ENCODE peak calls at places on chromosomes 12 and 14, in seven cellular contexts. D is psoas muscle, R is colonic mucosa, Q is fibroblast of mammary gland, X is mucosa of descending colon, V is GM12865, K is tibial nerve. W is an unnamed sample.

GRCh38 chr14:65255583-65256443 is 153.5 kb upstream of the MAX start:
- DNase-seq in K (no peak), R (peak; percentile 94), V (peak; percentile 14), Q (no peak), D (no peak), X (peak; percentile 85), W (peak; percentile 86)

GRCh38 chr12:64470507-64470906 is 18.6 kb downstream of the TBK1 start:
- DNase-seq in V (no peak), R (no peak), K (no peak), X (no peak), Q (no peak), D (no peak), W (no peak)

GRCh38 chr12:76029982-76030377 is 1.6 kb downstream of the PHLDA1 start:
- DNase-seq in K (no peak), X (peak; percentile 39), D (peak; percentile 19), V (no peak), Q (peak; percentile 51), R (no peak), W (no peak)

GRCh38 chr12:46722737-46723136 is 103.1 kb downstream of the SLC38A4 start:
- DNase-seq in Q (peak; percentile 75), X (no peak), K (no peak), D (no peak), V (no peak), R (no peak), W (no peak)

GRCh38 chr12:106682594-106683234 is 91.8 kb upstream of the RIC8B start:
- DNase-seq in V (peak; percentile 56), D (no peak), R (no peak), K (no peak), X (no peak), Q (peak; percentile 44), W (no peak)

GRCh38 chr12:9673404-9674225 is 4.1 kb downstream of the CLEC2D start:
- DNase-seq in X (peak; percentile 52), R (peak; percentile 34), V (peak; percentile 83), D (peak; percentile 42), Q (peak; percentile 93), K (no peak), W (no peak)

GRCh38 chr12:21774358-21775129 is at the start of gene KCNJ8:
- DNase-seq in X (peak; percentile 37), K (peak; percentile 33), D (peak; percentile 76), R (no peak), V (no peak), Q (peak; percentile 71), W (peak; percentile 58)

GRCh38 chr14:89672636-89673279 is 255.7 kb upstream of the FOXN3 start:
- DNase-seq in X (peak; percentile 66), K (peak; percentile 25), D (no peak), Q (no peak), V (no peak), R (peak; percentile 83), W (peak; percentile 56)

GRCh38 chr12:50058743-50059312 is 1.4 kb downstream of the ASIC1 start:
- DNase-seq in K (no peak), Q (no peak), V (no peak), R (no peak), D (no peak), X (no peak), W (no peak)

GRCh38 chr14:52067873-52068740 is 752 bp downstream of the NID2 start:
- DNase-seq in X (peak; percentile 59), K (no peak), Q (peak; percentile 39), R (peak; percentile 62), D (peak; percentile 32), V (peak; percentile 9), W (peak; percentile 60)

GRCh38 chr14:105336477-105337287 is 22.1 kb downstream of the PACS2 start:
- DNase-seq in D (no peak), X (no peak), R (no peak), K (no peak), Q (no peak), V (no peak), W (no peak)

GRCh38 chr14:105335735-105336476 is 21.4 kb downstream of the PACS2 start:
- DNase-seq in X (no peak), Q (no peak), V (no peak), R (no peak), K (no peak), D (no peak), W (no peak)

GRCh38 chr14:105333613-105334364 is 19.2 kb downstream of the PACS2 start:
- DNase-seq in V (no peak), Q (no peak), X (no peak), R (no peak), D (no peak), K (no peak), W (no peak)

GRCh38 chr14:105333020-105333490 is 18.5 kb downstream of the PACS2 start:
- DNase-seq in Q (no peak), K (no peak), X (no peak), R (no peak), D (no peak), V (no peak), W (no peak)

DNA sequence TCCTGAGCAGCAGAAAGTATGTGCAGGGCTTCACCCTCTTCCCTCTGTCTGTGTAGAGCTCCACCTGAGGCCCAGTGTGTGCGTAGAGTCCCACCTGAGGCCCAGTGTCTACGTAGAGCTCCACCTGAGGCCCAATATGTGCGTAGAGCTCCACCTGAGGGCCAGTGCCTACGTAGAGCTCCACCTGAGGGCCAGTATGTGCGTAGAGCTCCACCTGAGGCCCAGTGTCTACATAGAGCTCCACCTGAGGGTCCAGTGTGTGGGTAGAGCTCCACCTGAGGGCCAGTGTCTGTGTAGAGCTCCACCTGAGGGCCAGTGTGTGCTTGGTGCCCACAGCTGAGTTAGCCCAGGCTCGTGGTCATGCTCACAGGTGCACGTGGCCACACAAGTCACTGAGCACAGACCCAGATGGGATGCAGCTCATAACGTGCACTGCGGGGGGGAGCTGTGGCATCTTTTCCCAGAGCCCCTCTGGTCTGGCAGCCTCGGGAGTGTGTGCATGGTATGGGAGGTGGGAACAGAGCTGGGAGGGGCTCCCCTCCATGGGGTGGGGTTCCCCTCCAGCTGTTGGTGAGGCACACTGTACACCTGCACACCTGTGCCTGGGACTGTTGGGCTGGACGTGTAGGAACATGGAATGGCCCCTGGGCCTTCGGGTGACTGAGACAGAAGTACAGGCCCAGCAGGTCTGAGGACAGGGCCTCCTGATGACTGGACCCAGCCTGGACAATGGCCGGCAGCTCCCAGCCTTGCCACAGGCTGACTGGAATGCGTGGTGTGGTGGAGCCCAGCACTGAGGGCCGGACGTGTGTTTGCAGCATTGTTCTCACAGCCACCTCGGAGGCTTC is 20.1 kb downstream of the PACS2 start:
- DNase-seq in X (no peak), K (no peak), Q (no peak), D (no peak), R (no peak), V (no peak), W (no peak)
- TF ChIP-seq CTCF in X (no peak), K (no peak), Q (no peak), D (no peak), R (no peak), V (no peak), W (no peak)

GRCh38 chr12:48863296-48863695 is 2.4 kb downstream of the RND1 start:
- DNase-seq in R (no peak), Q (no peak), D (no peak), K (no peak), X (no peak), V (no peak), W (no peak)

GRCh38 chr12:48865141-48865440 is 579 bp downstream of the RND1 start:
- DNase-seq in X (no peak), R (no peak), D (no peak), Q (no peak), K (no peak), V (no peak), W (no peak)

GRCh38 chr12:48868446-48868845 is 2.8 kb upstream of the RND1 start:
- DNase-seq in K (no peak), X (no peak), D (no peak), R (no peak), V (no peak), Q (no peak), W (no peak)

GRCh38 chr12:48862691-48863090 is 3.0 kb downstream of the RND1 start:
- DNase-seq in D (no peak), R (no peak), K (no peak), X (no peak), V (no peak), Q (no peak), W (no peak)

DNA sequence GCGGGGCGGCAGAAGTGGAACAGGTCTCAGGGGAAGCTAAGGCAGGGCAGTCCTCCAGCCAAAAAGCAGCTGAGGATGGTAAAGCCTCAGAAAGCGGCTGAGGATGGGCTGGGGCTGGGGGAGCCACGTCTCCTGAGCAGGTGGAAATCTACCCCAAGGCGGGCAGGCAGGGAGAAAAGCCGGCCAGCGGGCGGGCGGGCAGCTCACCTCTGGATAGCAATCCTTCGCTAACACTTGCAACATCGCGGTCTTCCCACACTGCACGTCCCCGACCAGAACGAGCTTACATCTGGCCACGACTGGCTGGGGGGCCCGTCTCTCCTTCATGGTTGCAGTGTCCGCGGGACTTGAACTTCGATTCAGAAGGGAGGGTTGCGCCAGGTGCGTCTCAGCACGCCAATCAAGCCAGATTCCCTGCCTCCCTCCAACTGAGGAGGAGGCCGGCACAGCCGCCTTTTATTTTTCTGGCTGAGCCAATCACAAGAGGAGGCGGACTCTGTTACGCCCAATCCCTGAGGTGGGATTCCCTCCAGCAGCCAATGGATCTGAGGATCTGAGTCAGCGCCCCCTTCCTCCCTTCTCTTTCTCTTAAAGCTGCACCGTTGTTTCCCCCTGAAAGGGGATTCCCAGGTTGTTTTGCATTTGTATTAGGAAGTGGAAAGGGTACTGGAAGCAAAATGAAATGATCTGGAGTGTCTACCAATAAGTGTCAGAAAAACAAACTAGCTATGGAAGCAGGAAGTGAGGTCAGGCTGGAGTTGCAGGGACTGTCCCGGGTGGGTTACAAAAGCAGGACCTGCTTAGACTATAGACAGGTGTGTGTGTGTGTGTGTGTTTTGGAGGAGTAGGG is at the start of gene RND1:
- DNase-seq in V (peak; percentile 97), K (peak; percentile 90), X (peak; percentile 87), Q (peak; percentile 89), R (peak; percentile 92), D (peak; percentile 81), W (peak; percentile 86)
- TF ChIP-seq CTCF in V (no peak), K (no peak), X (no peak), Q (no peak), R (no peak), D (no peak), W (no peak)

GRCh38 chr12:101696477-101697196 is 803 bp upstream of the CHPT1 start:
- DNase-seq in X (peak; percentile 61), V (no peak), R (peak; percentile 72), K (peak; percentile 54), D (peak; percentile 67), Q (peak; percentile 20), W (no peak)
- TF ChIP-seq CTCF in X (no peak), V (no peak), R (no peak), K (no peak), D (no peak), Q (no peak), W (no peak)

GRCh38 chr14:59278111-59278510 is 89.6 kb downstream of the DAAM1 start:
- DNase-seq in D (no peak), R (no peak), X (no peak), V (no peak), K (no peak), Q (peak; percentile 95), W (no peak)

GRCh38 chr14:59274991-59275391 is 86.5 kb downstream of the DAAM1 start:
- DNase-seq in X (no peak), Q (no peak), D (no peak), K (no peak), R (no peak), V (peak; percentile 75), W (no peak)

GRCh38 chr14:59276235-59276634 is 87.8 kb downstream of the DAAM1 start:
- DNase-seq in Q (no peak), R (no peak), X (no peak), D (no peak), K (no peak), V (peak; percentile 15), W (no peak)

GRCh38 chr14:59275668-59276067 is 87.2 kb downstream of the DAAM1 start:
- DNase-seq in R (no peak), X (no peak), K (no peak), D (no peak), Q (peak; percentile 94), V (peak; percentile 80), W (no peak)

GRCh38 chr14:59277659-59278058 is 89.2 kb downstream of the DAAM1 start:
- DNase-seq in Q (peak; percentile 58), X (no peak), K (no peak), R (no peak), V (peak; percentile 16), D (no peak), W (no peak)
- TF ChIP-seq CTCF in Q (peak; percentile 9), X (no peak), K (no peak), R (no peak), V (no peak), D (no peak), W (no peak)